ENCODE peak calls at places on chromosomes 2 and 18, in seven cellular contexts. B is spleen, G is SK-N-SH, K is upper lobe of left lung, J is stomach, R is K562, U is prostate gland. O is an unnamed sample.

GRCh38 chr2:235234711-235235110 is 259.1 kb upstream of the AGAP1 start:
- DNase-seq in B (no peak), G (no peak), K (no peak), J (no peak), R (no peak), U (no peak), O (no peak)

GRCh38 chr2:50765146-50765545 is 266.8 kb downstream of the NRXN1 start:
- DNase-seq in B (no peak), G (no peak), K (no peak), J (no peak), R (no peak), U (no peak), O (no peak)

GRCh38 chr2:48589170-48589767 is 28.4 kb upstream of the GTF2A1L start:
- DNase-seq in B (no peak), G (peak; percentile 58), K (no peak), J (no peak), R (peak; percentile 41), U (no peak), O (no peak)

GRCh38 chr18:354003-354402 is 86.2 kb upstream of the THOC1 start:
- DNase-seq in B (no peak), G (no peak), K (no peak), J (no peak), R (no peak), U (no peak), O (no peak)

GRCh38 chr2:64650722-64651338 is 2.9 kb downstream of the SERTAD2 start:
- DNase-seq in B (no peak), G (no peak), K (no peak), J (peak; percentile 67), R (no peak), U (no peak), O (no peak)

GRCh38 chr18:77702686-77703085 is 453.0 kb downstream of the GALR1 start:
- DNase-seq in B (no peak), G (peak; percentile 3), K (no peak), J (no peak), R (no peak), U (peak; percentile 6), O (no peak)

GRCh38 chr2:120108049-120108448 is 95.2 kb downstream of the EPB41L5 start:
- DNase-seq in B (no peak), G (peak; percentile 4), K (no peak), J (peak; percentile 63), R (no peak), U (peak; percentile 89), O (no peak)

GRCh38 chr18:35919179-35919578 is 53.3 kb upstream of the RMP24 start:
- DNase-seq in B (no peak), G (no peak), K (no peak), J (no peak), R (no peak), U (no peak), O (no peak)

GRCh38 chr2:100286318-100286717 is 36.0 kb downstream of the LONRF2 start:
- DNase-seq in B (no peak), G (no peak), K (no peak), J (no peak), R (no peak), U (no peak), O (no peak)

GRCh38 chr2:70779911-70780580 is 10.4 kb downstream of the FIGLA start:
- DNase-seq in B (no peak), G (no peak), K (no peak), J (no peak), R (no peak), U (no peak), O (no peak)

GRCh38 chr2:163735692-163736432 is at the start of gene FIGN:
- DNase-seq in B (no peak), G (peak; percentile 83), K (peak; percentile 93), J (peak; percentile 73), R (no peak), U (peak; percentile 46), O (no peak)

GRCh38 chr2:54977149-54977548 is 73.1 kb downstream of the RTN4 start:
- DNase-seq in B (no peak), G (no peak), K (no peak), J (no peak), R (no peak), U (no peak), O (no peak)

GRCh38 chr2:84741182-84741822 is 139.6 kb downstream of the TRABD2A start:
- DNase-seq in B (peak; percentile 79), G (peak; percentile 9), K (no peak), J (peak; percentile 26), R (peak; percentile 24), U (no peak), O (no peak)

GRCh38 chr2:128506127-128506526 is 187.5 kb upstream of the HS6ST1 start:
- DNase-seq in B (no peak), G (no peak), K (no peak), J (no peak), R (no peak), U (no peak), O (no peak)

GRCh38 chr2:222038086-222038802 is 260.6 kb downstream of the PAX3 start:
- DNase-seq in B (no peak), G (no peak), K (no peak), J (no peak), R (no peak), U (no peak), O (no peak)

GRCh38 chr2:215746507-215747243 is 266.7 kb downstream of the MREG start:
- DNase-seq in B (no peak), G (no peak), K (no peak), J (no peak), R (no peak), U (no peak), O (no peak)

GRCh38 chr2:241809383-241810303 is 650 bp downstream of the NEU4 start:
- DNase-seq in B (peak; percentile 59), G (peak; percentile 32), K (peak; percentile 63), J (no peak), R (no peak), U (no peak), O (no peak)

GRCh38 chr2:25331686-25332365 is 9.9 kb downstream of the DNMT3A start:
- DNase-seq in B (peak; percentile 59), G (no peak), K (no peak), J (no peak), R (no peak), U (no peak), O (no peak)

GRCh38 chr2:16315911-16316310 is 349.7 kb downstream of the CYRIA start:
- DNase-seq in B (no peak), G (no peak), K (no peak), J (no peak), R (no peak), U (no peak), O (no peak)

GRCh38 chr18:24731981-24732380 is 271.5 kb downstream of the HRH4 start:
- DNase-seq in B (no peak), G (no peak), K (no peak), J (no peak), R (no peak), U (no peak), O (no peak)

GRCh38 chr2:215950009-215950408 is 63.3 kb downstream of the MREG start:
- DNase-seq in B (no peak), G (peak; percentile 32), K (no peak), J (no peak), R (no peak), U (no peak), O (no peak)

GRCh38 chr2:227804970-227805369 is 8.7 kb upstream of the CCL20 start:
- DNase-seq in B (no peak), G (no peak), K (no peak), J (no peak), R (no peak), U (no peak), O (no peak)

GRCh38 chr2:9235388-9236344 is 29.1 kb downstream of the ASAP2 start:
- DNase-seq in B (no peak), G (peak; percentile 79), K (peak; percentile 52), J (no peak), R (no peak), U (no peak), O (no peak)

DNA sequence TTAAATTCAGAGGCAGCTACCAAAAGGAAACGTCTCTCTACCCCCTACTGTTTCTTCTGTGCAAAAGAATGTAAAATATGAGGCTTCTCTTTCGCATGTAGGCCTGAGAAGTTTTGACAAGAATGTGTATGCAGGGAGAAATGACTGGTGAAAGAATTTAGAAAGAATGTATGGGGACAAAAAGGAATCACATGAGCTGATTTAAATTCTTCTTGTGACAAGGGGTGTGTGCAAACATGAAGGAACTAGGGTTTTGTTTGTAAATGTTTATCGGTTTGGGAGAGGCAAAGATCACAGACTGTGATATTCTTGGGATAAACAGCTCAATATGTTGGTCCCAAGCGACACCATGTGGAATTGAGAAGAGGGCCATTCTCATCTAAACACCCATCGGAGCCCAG is 345.2 kb upstream of the VRK2 start:
- DNase-seq in B (no peak), G (no peak), K (no peak), J (no peak), R (no peak), U (no peak), O (no peak)
- H3K27ac ChIP-seq in B (no peak overlapping the region), G (no peak overlapping the region), K (no peak overlapping the region), J (no peak overlapping the region), R (no peak overlapping the region), U (no peak overlapping the region), O (no peak overlapping the region)

DNA sequence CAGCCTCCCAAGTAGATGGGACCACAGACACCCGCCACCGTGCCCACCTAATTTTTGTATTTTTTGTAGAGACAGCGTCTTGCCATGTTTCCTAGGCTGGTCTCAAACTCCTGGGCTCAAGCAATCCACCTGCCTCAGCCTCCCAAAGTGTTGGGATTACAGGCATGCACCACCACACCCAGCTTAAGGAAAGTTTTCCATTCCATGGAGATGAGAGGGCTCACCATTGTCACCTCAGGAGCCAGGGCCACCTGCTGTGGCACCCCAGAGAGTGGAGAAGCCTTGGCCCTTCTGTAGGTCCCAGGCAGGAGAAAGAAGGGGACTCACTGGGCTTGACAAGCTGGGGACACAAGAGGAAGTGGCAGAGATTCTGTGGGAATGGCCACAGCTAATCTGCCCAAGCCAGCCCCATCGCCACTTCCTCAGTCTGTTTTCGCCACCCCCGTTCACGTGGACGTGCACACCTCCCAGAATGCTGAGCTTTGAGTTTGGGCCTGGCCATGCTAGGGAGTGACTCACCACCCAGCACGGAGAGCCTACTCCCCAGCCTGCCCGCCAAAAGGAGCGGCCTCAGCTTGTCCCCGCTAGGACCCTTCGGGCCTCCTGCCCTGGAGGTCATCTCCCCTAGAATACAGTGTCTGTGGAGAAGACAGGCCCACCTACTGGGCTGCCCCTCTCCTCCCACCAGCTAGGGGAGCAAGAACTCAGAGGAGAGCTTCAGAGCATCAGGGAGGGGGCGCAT is 4.8 kb downstream of the SLC35F6 start:
- DNase-seq in B (peak; percentile 85), G (no peak), K (no peak), J (peak; percentile 65), R (peak; percentile 86), U (peak; percentile 54), O (peak; percentile 86)
- TF ChIP-seq POLR2AphosphoS5 in B (peak; percentile 78), G (no peak), K (peak; percentile 72), J (no peak), R (peak; percentile 57), U (peak; percentile 5), O (peak; percentile 99)

DNA sequence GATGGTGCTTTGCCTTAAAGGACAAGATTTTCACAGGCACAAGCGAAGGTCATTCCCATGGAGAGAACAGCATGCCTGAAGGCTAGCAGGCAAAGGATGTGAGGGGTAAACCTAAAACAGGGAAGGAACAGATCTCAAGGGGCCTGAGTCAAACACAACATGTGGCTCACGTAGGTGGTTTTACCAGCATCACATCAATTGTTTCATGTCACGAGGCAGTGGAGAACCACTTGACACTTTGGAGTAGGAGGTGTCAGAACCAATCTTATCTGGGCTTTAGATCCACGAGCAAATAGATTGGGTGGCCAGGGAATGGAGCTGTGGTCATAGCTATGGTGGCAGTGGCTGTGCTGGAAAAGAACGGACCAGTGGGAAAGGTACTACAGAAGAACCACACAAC is 8.5 kb downstream of the COX5B start:
- DNase-seq in B (no peak), G (no peak), K (no peak), J (no peak), R (no peak), U (no peak), O (no peak)
- H3K27ac ChIP-seq in B (no peak overlapping the region), G (no peak overlapping the region), K (no peak overlapping the region), J (no peak overlapping the region), R (no peak overlapping the region), U (no peak overlapping the region), O (no peak overlapping the region)

GRCh38 chr18:51078026-51078425 is 48.0 kb downstream of the SMAD4 start:
- DNase-seq in B (no peak), G (no peak), K (no peak), J (no peak), R (no peak), U (no peak), O (no peak)
- TF ChIP-seq POLR2AphosphoS5 in B (no peak), G (no peak), K (no peak), J (no peak), R (no peak), U (no peak), O (no peak)

O was measured in HL-60.